ENCODE peak calls at places on chromosomes 13 and 19, in seven cellular contexts. U is brain microvascular endothelial cell; L is AG04450; Q is neural progenitor cell; C is CD8-positive, alpha-beta T cell; O is GM23338; G is astrocyte of the spinal cord. Z is an unnamed sample.

GRCh38 chr19:48006762-48007161 is 12.3 kb downstream of the ELSPBP1 start:
- DNase-seq in Q (no peak), C (no peak), O (peak), L (no peak), G (no peak), U (no peak), Z (no peak)

GRCh38 chr13:90564096-90564495 is 783.4 kb upstream of the MIR17HG start:
- DNase-seq in C (no peak), U (no peak), L (no peak), Q (no peak), O (no peak), G (no peak), Z (no peak)

GRCh38 chr13:41222259-41222852 is 28.0 kb upstream of the KBTBD7 start:
- DNase-seq in Q (peak), G (peak), O (peak), U (peak), C (peak), L (no peak), Z (no peak)

GRCh38 chr19:50705422-50706019 is 14.1 kb downstream of the SHANK1 start:
- DNase-seq in O (peak), G (peak), C (no peak), L (peak), U (peak), Q (peak), Z (peak)

GRCh38 chr19:45508681-45508930 is 1.3 kb downstream of the VASP start:
- DNase-seq in O (no peak), G (no peak), Q (no peak), L (no peak), U (no peak), C (no peak), Z (no peak)

GRCh38 chr13:27302643-27303262 is 32.1 kb downstream of the RASL11A start:
- DNase-seq in G (no peak), Q (no peak), O (no peak), U (no peak), C (no peak), L (no peak), Z (no peak)

GRCh38 chr13:73133536-73133935 is 74.7 kb downstream of the KLF5 start:
- DNase-seq in C (no peak), L (no peak), G (no peak), Q (no peak), O (no peak), U (no peak), Z (no peak)

GRCh38 chr13:62305758-62306157 is 890.1 kb upstream of the PCDH20 start:
- DNase-seq in U (no peak), O (no peak), Q (peak), G (no peak), C (no peak), L (no peak), Z (no peak)

GRCh38 chr13:32264407-32264806 is 50.8 kb downstream of the ZAR1L start:
- DNase-seq in L (no peak), C (no peak), U (peak), Q (no peak), G (peak), O (no peak), Z (no peak)

GRCh38 chr19:50362030-50362412 is 3.4 kb downstream of the NAPSA start:
- DNase-seq in G (no peak), O (no peak), C (no peak), U (no peak), L (no peak), Q (no peak), Z (no peak)

GRCh38 chr19:51564791-51565190 is 6.3 kb upstream of the ZNF175 start:
- DNase-seq in G (no peak), U (no peak), Q (no peak), O (peak), L (no peak), C (no peak), Z (no peak)

GRCh38 chr19:34067861-34068271 is 104.4 kb upstream of the LSM14A start:
- DNase-seq in G (no peak), Q (no peak), C (no peak), O (no peak), L (no peak), U (peak), Z (no peak)

GRCh38 chr19:954672-955494 is 29.0 kb downstream of the ARID3A start:
- DNase-seq in G (no peak), O (no peak), C (no peak), Q (peak), U (no peak), L (no peak), Z (no peak)

GRCh38 chr19:38395381-38396127 is 7.1 kb downstream of the SPRED3 start:
- DNase-seq in G (no peak), L (no peak), Q (peak), C (no peak), U (no peak), O (peak), Z (no peak)

GRCh38 chr13:84845875-84846619 is 953.2 kb downstream of the SLITRK6 start:
- DNase-seq in O (no peak), G (no peak), L (no peak), U (no peak), Q (no peak), C (no peak), Z (no peak)

GRCh38 chr19:1259873-1260748 is 9.0 kb upstream of the CIRBP start:
- DNase-seq in O (no peak), G (no peak), L (no peak), C (no peak), U (no peak), Q (peak), Z (no peak)

GRCh38 chr19:10805075-10805757 is 30.8 kb downstream of the TMED1 start:
- DNase-seq in L (no peak), C (no peak), G (no peak), Q (no peak), U (no peak), O (no peak), Z (no peak)

GRCh38 chr13:91693466-91693865 is 295.0 kb downstream of the GPC5 start:
- DNase-seq in G (no peak), O (no peak), L (no peak), Q (peak), C (no peak), U (no peak), Z (no peak)

GRCh38 chr13:42239644-42240043 is 32.3 kb upstream of the AKAP11 start:
- DNase-seq in G (peak), Q (no peak), L (no peak), C (no peak), O (no peak), U (no peak), Z (no peak)
- H3K4me3 ChIP-seq in G (no peak), Q (no peak), L (no peak), C (no peak), O (no peak), U (no peak), Z (no peak)

GRCh38 chr13:76828316-76828741 is 57.9 kb downstream of the KCTD12 start:
- DNase-seq in U (no peak), Q (no peak), C (no peak), G (no peak), O (no peak), L (no peak), Z (no peak)

GRCh38 chr13:76826527-76826926 is 59.7 kb downstream of the KCTD12 start:
- DNase-seq in U (no peak), G (no peak), C (no peak), L (no peak), Q (no peak), O (no peak), Z (no peak)

GRCh38 chr13:76832258-76832988 is 53.8 kb downstream of the KCTD12 start:
- DNase-seq in Q (no peak), C (no peak), L (no peak), U (no peak), G (no peak), O (no peak), Z (no peak)

GRCh38 chr13:76830805-76831204 is 55.4 kb downstream of the KCTD12 start:
- DNase-seq in C (no peak), Q (no peak), U (no peak), O (peak), L (no peak), G (no peak), Z (no peak)

GRCh38 chr13:76829572-76830327 is 56.5 kb downstream of the KCTD12 start:
- DNase-seq in L (no peak), Q (no peak), C (no peak), O (no peak), G (no peak), U (no peak), Z (no peak)
- H3K4me3 ChIP-seq in L (no peak), Q (no peak), C (no peak), O (no peak), G (no peak), U (no peak), Z (no peak)

GRCh38 chr13:24148414-24149305 is 11.9 kb upstream of the SPATA13 start:
- DNase-seq in C (no peak), Q (no peak), G (peak), U (peak), O (peak), L (peak), Z (peak)
- H3K4me3 ChIP-seq in C (no peak), Q (no peak), G (no peak), U (no peak), O (no peak), L (no peak), Z (no peak)

DNA sequence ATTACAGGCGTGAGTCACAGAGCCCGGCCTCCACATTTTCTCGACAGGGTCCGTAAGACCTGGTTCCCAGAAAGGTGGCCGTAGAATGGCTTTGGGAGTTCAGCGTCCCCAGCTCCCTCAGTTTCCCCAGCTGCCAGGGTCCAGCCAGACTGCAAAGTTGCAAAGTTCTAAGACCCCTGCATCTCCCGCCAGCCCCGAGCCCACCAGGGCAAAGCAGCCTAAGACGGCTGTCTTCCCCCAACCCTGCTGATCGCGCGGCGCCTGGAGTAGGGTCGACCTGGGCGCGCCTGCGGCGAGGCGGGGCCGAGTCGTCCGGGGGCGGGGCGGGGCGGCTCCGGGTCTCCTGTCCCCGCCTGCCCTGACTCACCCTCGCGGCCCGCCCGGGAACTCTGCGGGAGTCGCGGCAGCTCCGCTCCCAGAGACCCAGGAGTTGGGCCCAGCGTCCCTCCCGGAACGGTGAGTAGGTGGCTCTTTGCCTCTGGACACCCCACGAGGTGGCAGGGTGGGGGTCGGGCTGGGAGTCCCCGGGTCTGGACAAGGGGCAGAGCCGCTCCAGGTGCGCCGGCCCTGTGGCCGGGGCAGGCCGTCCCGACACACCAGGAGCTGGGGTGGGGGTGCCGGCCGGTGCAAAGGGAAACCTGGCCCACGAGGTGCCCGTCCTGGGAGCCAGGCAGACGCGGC is at the start of gene LRRC8E:
- DNase-seq in G (peak), L (no peak), O (peak), C (no peak), U (peak), Q (peak), Z (no peak)
- H3K4me3 ChIP-seq in G (peak), L (peak), O (peak), C (no peak), U (peak), Q (peak), Z (peak)